ENCODE peak calls at places on chromosomes 6 and 20, in seven cellular contexts. O, X, K, V, N, Q and H are unnamed samples.

GRCh38 chr6:35168461-35168861 is 27.3 kb upstream of the TCP11 start:
- DNase-seq in Q (no peak), N (no peak), V (no peak), O (no peak), X (no peak), K (no peak), H (no peak)

GRCh38 chr20:46215913-46216707 is 92.2 kb downstream of the CDH22 start:
- DNase-seq in Q (no peak), K (no peak), N (no peak), V (no peak), O (peak; percentile 95), X (no peak), H (no peak)

GRCh38 chr6:42988486-42989020 is 4.2 kb downstream of the PPP2R5D start:
- DNase-seq in Q (no peak), K (no peak), N (no peak), X (no peak), V (no peak), O (peak; percentile 89), H (no peak)

GRCh38 chr6:157335829-157336228 is 12.5 kb upstream of the TMEM242 start:
- DNase-seq in O (no peak), Q (no peak), X (no peak), V (no peak), K (no peak), N (no peak), H (no peak)

GRCh38 chr20:34883809-34884208 is 7.4 kb downstream of the ACSS2 start:
- DNase-seq in K (no peak), N (no peak), O (no peak), Q (no peak), X (no peak), V (no peak), H (no peak)

GRCh38 chr6:38722727-38723334 is 7.7 kb downstream of the DNAH8 start:
- DNase-seq in X (no peak), N (no peak), Q (no peak), V (no peak), K (no peak), O (no peak), H (no peak)

GRCh38 chr6:43045371-43045930 is 8.2 kb downstream of the CUL7 start:
- DNase-seq in X (no peak), N (no peak), K (no peak), O (no peak), V (no peak), Q (no peak), H (no peak)

GRCh38 chr6:35973670-35974222 is 50.7 kb downstream of the SLC26A8 start:
- DNase-seq in K (no peak), N (no peak), O (peak; percentile 71), Q (no peak), V (no peak), X (no peak), H (no peak)

GRCh38 chr20:25486377-25486776 is 78.9 kb downstream of the GINS1 start:
- DNase-seq in K (no peak), X (no peak), Q (no peak), N (no peak), V (no peak), O (peak; percentile 67), H (no peak)

GRCh38 chr6:137699036-137699683 is 167.9 kb upstream of the TNFAIP3 start:
- DNase-seq in N (no peak), K (no peak), V (no peak), O (peak; percentile 74), X (no peak), Q (peak; percentile 28), H (no peak)

GRCh38 chr6:5846335-5846734 is 160.4 kb downstream of the NRN1 start:
- DNase-seq in O (no peak), V (no peak), N (no peak), Q (no peak), K (no peak), X (no peak), H (no peak)

GRCh38 chr6:149963212-149963461 is 606 bp upstream of the ULBP1 start:
- DNase-seq in Q (no peak), V (no peak), K (peak; percentile 41), X (no peak), O (peak; percentile 90), N (no peak), H (peak; percentile 43)

GRCh38 chr6:28988536-28989415 is 16.3 kb downstream of the ZNF311 start:
- DNase-seq in N (peak; percentile 75), O (peak; percentile 39), K (peak; percentile 76), X (no peak), V (no peak), Q (peak; percentile 58), H (peak; percentile 93)

GRCh38 chr6:152441892-152442291 is 195.3 kb downstream of the SYNE1 start:
- DNase-seq in X (no peak), O (no peak), K (no peak), Q (no peak), N (no peak), V (peak; percentile 38), H (no peak)

GRCh38 chr20:16801919-16802651 is 53.9 kb downstream of the OTOR start:
- DNase-seq in X (peak; percentile 34), N (peak; percentile 4), Q (peak; percentile 64), O (peak; percentile 80), V (no peak), K (peak; percentile 87), H (peak; percentile 82)

GRCh38 chr6:105680131-105680530 is 277.2 kb upstream of the PREP start:
- DNase-seq in K (no peak), V (no peak), N (no peak), O (no peak), Q (no peak), X (no peak), H (no peak)

GRCh38 chr6:16505711-16506362 is 255.4 kb downstream of the ATXN1 start:
- DNase-seq in O (peak; percentile 87), K (no peak), N (no peak), X (no peak), V (no peak), Q (no peak), H (no peak)

GRCh38 chr20:37833172-37833915 is 69.6 kb upstream of the VSTM2L start:
- DNase-seq in K (no peak), O (no peak), N (no peak), Q (no peak), V (no peak), X (no peak), H (no peak)

GRCh38 chr6:131867744-131868143 is 59.9 kb downstream of the ENPP1 start:
- DNase-seq in V (no peak), X (no peak), O (no peak), N (no peak), Q (no peak), K (no peak), H (no peak)

GRCh38 chr6:151765444-151765886 is 42.0 kb upstream of the ESR1 start:
- DNase-seq in K (peak; percentile 46), V (no peak), Q (peak; percentile 69), O (peak; percentile 68), N (peak; percentile 5), X (peak; percentile 80), H (peak; percentile 68)

GRCh38 chr20:1474325-1474724 is 7.7 kb upstream of the NSFL1C start:
- DNase-seq in K (no peak), Q (no peak), V (no peak), X (no peak), N (no peak), O (no peak), H (no peak)

GRCh38 chr6:121594053-121594452 is 158.6 kb downstream of the GJA1 start:
- DNase-seq in O (no peak), Q (no peak), N (no peak), V (no peak), K (no peak), X (no peak), H (no peak)

GRCh38 chr6:33696538-33697518 is 14.7 kb downstream of the UQCC2 start:
- DNase-seq in O (peak; percentile 87), N (no peak), K (no peak), X (no peak), V (peak; percentile 62), Q (peak; percentile 45), H (peak; percentile 64)

GRCh38 chr20:53986037-53986436 is 84.4 kb downstream of the BCAS1 start:
- DNase-seq in V (no peak), N (no peak), K (no peak), X (no peak), Q (no peak), O (no peak), H (no peak)

GRCh38 chr20:2835331-2835796 is 5.1 kb downstream of the PCED1A start:
- DNase-seq in X (no peak), O (peak; percentile 48), Q (no peak), N (no peak), K (no peak), V (no peak), H (no peak)

GRCh38 chr6:23081701-23082100 is 512.3 kb downstream of the HDGFL1 start:
- DNase-seq in X (no peak), V (no peak), N (no peak), K (no peak), Q (no peak), O (no peak), H (no peak)
- TF ChIP-seq CTCF in X (no peak), V (peak; percentile 59), N (no peak), K (peak; percentile 53), Q (no peak), O (peak; percentile 20), H (no peak)

GRCh38 chr6:168005796-168006195 is 8.3 kb downstream of the KIF25 start:
- DNase-seq in N (no peak), X (peak; percentile 2), V (no peak), O (no peak), Q (no peak), K (no peak), H (no peak)

GRCh38 chr6:168004023-168004422 is 6.6 kb downstream of the KIF25 start:
- DNase-seq in K (no peak), N (no peak), X (peak; percentile 3), Q (no peak), V (no peak), O (no peak), H (no peak)

GRCh38 chr6:168007592-168008338 is 10.3 kb downstream of the KIF25 start:
- DNase-seq in K (no peak), O (peak; percentile 81), V (no peak), N (no peak), X (peak; percentile 57), Q (peak; percentile 65), H (no peak)

GRCh38 chr6:168002812-168003211 is 5.3 kb downstream of the KIF25 start:
- DNase-seq in X (peak; percentile 7), K (no peak), V (no peak), Q (no peak), N (no peak), O (no peak), H (no peak)

GRCh38 chr6:168004945-168005344 is 7.5 kb downstream of the KIF25 start:
- DNase-seq in V (no peak), K (no peak), Q (no peak), O (no peak), N (no peak), X (peak; percentile 0), H (no peak)
- TF ChIP-seq CTCF in V (no peak), K (no peak), Q (no peak), O (no peak), N (no peak), X (no peak), H (no peak)

DNA sequence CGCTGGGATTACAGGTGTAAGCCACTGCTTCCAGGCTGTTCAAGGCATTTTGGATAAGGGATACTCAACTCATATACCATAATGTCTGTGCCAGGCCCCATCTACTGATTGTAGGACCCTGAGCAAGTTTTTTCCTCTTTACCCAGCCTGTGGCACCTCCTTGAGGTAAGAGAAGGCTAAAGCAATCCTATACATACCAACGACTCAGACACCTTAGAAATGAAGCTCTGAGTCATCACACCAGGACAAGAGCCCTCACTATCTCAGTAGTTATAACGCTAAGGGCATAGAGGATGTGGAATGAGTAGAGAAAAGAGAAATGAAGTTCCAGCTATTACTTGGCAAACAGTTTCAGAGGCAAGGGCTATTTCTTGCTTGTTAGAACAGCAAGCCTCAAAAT is 16.9 kb downstream of the NDRG3 start:
- DNase-seq in Q (no peak), N (no peak), V (no peak), X (no peak), O (peak; percentile 21), K (no peak), H (no peak)
- TF ChIP-seq CTCF in Q (no peak), N (no peak), V (peak; percentile 29), X (no peak), O (no peak), K (peak; percentile 29), H (no peak)

GRCh38 chr6:79234150-79235022 is at the start of gene HMGN3:
- DNase-seq in Q (peak; percentile 97), N (peak; percentile 58), K (peak; percentile 90), V (peak; percentile 98), O (peak; percentile 97), X (peak; percentile 93), H (peak; percentile 94)
- TF ChIP-seq CTCF in Q (no peak), N (no peak), K (peak; percentile 18), V (no peak), O (no peak), X (no peak), H (no peak)